ENCODE peak calls at places on chromosome 16, in four cellular contexts. P is HCT116, U is MM.1S, X is neural progenitor cell. V is an unnamed sample.

GRCh38 chr16:48117217-48118105 is 38.3 kb downstream of the ABCC12 start:
- DNase-seq in P (peak; percentile 56), U (no peak), X (peak; percentile 89), V (peak; percentile 94)

GRCh38 chr16:57165923-57166322 is 19.9 kb downstream of the PSME3IP1 start:
- DNase-seq in X (no peak), U (no peak), P (no peak), V (no peak)

GRCh38 chr16:85782476-85782875 is 16.9 kb downstream of the EMC8 start:
- DNase-seq in U (no peak), X (no peak), P (no peak), V (no peak)

GRCh38 chr16:80989801-80990200 is 16.9 kb downstream of the CMC2 start:
- DNase-seq in U (no peak), X (no peak), P (no peak), V (no peak)

GRCh38 chr16:83931556-83931955 is 21.5 kb upstream of the OSGIN1 start:
- DNase-seq in P (no peak), U (no peak), X (no peak), V (no peak)

GRCh38 chr16:67299269-67299668 is 19.9 kb downstream of the PLEKHG4 start:
- DNase-seq in X (no peak), P (no peak), U (no peak), V (no peak)

GRCh38 chr16:57652695-57653471 is 15.2 kb upstream of the ADGRG3 start:
- DNase-seq in U (no peak), P (no peak), X (no peak), V (no peak)

GRCh38 chr16:83271123-83271522 is 536.7 kb upstream of the HSBP1 start:
- DNase-seq in P (no peak), X (no peak), U (no peak), V (no peak)

GRCh38 chr16:67723940-67724339 is 4.8 kb upstream of the GFOD2 start:
- DNase-seq in P (no peak), U (no peak), X (no peak), V (no peak)

GRCh38 chr16:54077412-54077821 is 209.2 kb downstream of the IRX3 start:
- DNase-seq in X (no peak), U (no peak), P (no peak), V (no peak)

GRCh38 chr16:1991135-1991551 is 1.4 kb downstream of the SYNGR3 start:
- DNase-seq in U (no peak), X (no peak), P (no peak), V (peak; percentile 82)

GRCh38 chr16:56938664-56939513 is 6.9 kb downstream of the HERPUD1 start:
- DNase-seq in U (peak; percentile 75), P (no peak), X (no peak), V (no peak)

GRCh38 chr16:78461087-78461486 is 361.6 kb downstream of the WWOX start:
- DNase-seq in U (no peak), P (no peak), X (no peak), V (no peak)

GRCh38 chr16:4517812-4518211 is 20.8 kb downstream of the CDIP1 start:
- DNase-seq in U (peak; percentile 35), P (no peak), X (peak; percentile 82), V (peak; percentile 62)

GRCh38 chr16:55009581-55009980 is 78.9 kb downstream of the IRX5 start:
- DNase-seq in X (no peak), P (no peak), U (no peak), V (no peak)

GRCh38 chr16:50981951-50982350 is 169.1 kb downstream of the SALL1 start:
- DNase-seq in P (no peak), X (no peak), U (no peak), V (no peak)

GRCh38 chr16:86509759-86510464 is 415 bp upstream of the FOXF1 start:
- DNase-seq in U (no peak), X (peak; percentile 71), P (no peak), V (no peak)

GRCh38 chr16:87765473-87765775 is 362 bp downstream of the KLHDC4 start:
- DNase-seq in U (no peak), P (no peak), X (no peak), V (peak; percentile 50)

GRCh38 chr16:65297453-65297852 is 175.6 kb upstream of the CDH11 start:
- DNase-seq in U (no peak), X (no peak), P (no peak), V (no peak)

GRCh38 chr16:73032548-73033270 is 15.2 kb downstream of the ZFHX3 start:
- DNase-seq in U (no peak), X (peak; percentile 57), P (no peak), V (no peak)

GRCh38 chr16:14564881-14565687 is 65.0 kb downstream of the PARN start:
- DNase-seq in P (no peak), U (peak; percentile 70), X (no peak), V (peak; percentile 50)

GRCh38 chr16:70725024-70725911 is 39.4 kb upstream of the MTSS2 start:
- DNase-seq in X (no peak), P (no peak), U (no peak), V (no peak)

GRCh38 chr16:1548727-1549126 is 15.3 kb downstream of the TMEM204 start:
- DNase-seq in U (no peak), P (no peak), X (no peak), V (no peak)

DNA sequence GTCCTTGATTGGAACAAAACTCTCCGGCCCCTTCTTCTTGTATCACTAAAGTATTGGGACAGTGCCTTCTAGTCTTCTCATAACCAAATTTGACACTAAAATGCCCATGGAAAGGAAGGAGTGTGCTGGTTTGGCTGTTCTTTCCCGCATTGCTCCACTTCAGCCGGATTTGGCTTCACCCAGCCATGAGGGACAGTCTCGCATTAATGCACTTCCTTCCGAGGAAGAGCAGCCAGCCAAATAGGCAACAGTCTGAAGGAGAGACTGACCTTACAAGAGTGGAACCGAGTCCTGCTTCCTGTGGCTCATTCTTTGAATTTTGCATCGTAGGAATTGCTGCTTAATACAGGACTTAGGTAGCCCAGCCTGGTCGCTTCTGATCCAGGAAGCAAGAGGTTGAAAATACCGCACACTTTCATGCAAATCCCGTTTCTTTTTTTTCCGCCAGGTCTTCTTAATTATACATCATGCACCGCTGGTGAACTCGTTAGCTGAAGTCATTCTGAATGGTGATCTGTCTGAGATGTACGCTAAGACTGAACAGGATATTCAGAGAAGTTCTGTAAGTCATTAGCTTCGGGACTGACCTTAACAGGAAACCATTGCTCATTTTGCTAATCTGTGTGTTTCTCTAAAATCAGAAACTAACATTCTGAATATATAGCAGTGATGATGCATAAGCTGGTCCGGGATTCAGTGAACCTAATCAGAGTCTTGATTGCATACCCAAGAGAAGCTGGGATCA is 38.2 kb downstream of the CLEC16A start:
- DNase-seq in X (no peak), U (no peak), P (no peak), V (peak; percentile 88)
- H3K4me2 ChIP-seq in X (no peak overlapping the region), U (no peak overlapping the region), P (no peak overlapping the region), V (peak overlapping the region; percentile 92)

DNA sequence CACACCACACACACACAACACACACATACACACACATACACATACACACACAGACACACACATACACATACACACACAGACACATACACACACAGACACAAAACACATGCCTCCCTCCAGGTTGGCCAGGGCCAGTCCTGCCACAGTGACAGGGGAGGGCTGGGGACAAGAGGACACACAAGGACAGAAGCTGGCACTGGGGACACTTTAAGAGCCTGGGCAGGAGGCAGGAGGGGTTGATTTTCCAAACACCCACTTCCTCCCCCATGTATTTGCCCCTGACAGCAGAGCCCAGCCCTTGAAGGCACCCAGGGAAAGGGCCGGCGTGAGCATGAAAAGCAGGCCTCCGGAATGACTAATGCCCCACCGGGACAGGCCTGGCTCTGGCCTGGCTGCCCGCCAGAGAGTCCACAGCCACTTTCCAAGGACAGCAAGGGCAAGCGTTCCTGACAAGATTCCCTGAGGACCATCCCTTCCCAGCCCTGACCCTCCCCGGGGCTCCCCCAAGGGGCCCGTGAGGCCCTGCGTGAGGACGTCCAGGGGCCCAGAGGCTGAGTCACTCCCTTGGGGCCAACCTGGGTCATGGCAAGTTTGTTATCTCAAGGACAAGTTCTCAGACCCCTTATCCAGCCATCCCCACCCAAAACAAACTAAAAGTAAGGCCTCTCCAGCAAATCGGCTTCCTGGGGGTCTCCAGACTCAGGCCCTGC is 235.6 kb downstream of the ZNF423 start:
- DNase-seq in U (no peak), P (peak; percentile 24), X (no peak), V (no peak)
- H3K9ac ChIP-seq in U (no peak overlapping the region), P (peak overlapping the region; percentile 11), X (no peak overlapping the region), V (no peak overlapping the region)

GRCh38 chr16:30063893-30064745 is 1.4 kb upstream of the ALDOA start:
- DNase-seq in U (peak; percentile 89), X (peak; percentile 64), P (no peak), V (peak; percentile 92)

GRCh38 chr16:30064746-30065111 is 831 bp upstream of the ALDOA start:
- DNase-seq in U (no peak), X (no peak), P (no peak), V (no peak)

GRCh38 chr16:30061195-30061554 is 4.4 kb upstream of the ALDOA start:
- DNase-seq in U (no peak), X (no peak), P (no peak), V (no peak)

GRCh38 chr16:30065112-30065942 is at the start of gene ALDOA:
- DNase-seq in P (peak; percentile 93), U (peak; percentile 97), X (peak; percentile 98), V (peak; percentile 98)

DNA sequence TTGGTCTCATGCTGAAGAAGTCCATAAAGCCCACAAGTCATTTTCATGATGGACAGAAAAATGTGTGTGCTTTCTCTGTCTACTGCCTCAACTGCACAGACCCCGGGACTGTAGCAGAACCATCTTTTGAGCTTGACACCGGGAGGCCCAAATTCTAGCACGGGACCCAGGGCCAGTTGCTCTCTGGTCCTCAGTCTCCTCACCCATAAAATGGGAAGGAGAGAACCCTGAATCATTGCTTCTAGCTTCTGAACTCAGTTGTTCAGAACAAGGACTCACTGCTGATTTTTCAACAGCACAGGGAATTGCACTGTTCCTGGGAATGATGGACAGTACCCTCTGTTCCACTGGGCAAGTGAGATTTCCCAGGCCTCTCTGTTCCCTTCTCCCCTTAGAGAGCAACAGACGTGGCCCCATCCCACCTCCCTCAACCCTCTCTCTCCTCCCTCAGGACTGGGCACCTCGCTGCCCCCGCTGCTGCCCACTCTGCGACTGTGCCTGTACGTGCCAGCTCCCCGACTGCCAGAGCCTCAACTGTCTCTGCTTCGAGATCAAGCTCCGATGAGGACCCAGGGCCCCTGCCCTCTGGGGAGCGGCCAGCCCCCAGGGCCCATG is 2.2 kb upstream of the ALDOA start:
- DNase-seq in X (no peak), U (no peak), P (no peak), V (no peak)
- H3K4me3 ChIP-seq in X (peak overlapping the region; percentile 92), U (peak overlapping the region; percentile 92), P (peak overlapping the region; percentile 98), V (peak overlapping the region; percentile 99)

GRCh38 chr16:13146829-13147228 is 245.4 kb downstream of the SHISA9 start:
- DNase-seq in U (no peak), X (no peak), P (no peak), V (no peak)
- H3K4me2 ChIP-seq in U (no peak overlapping the region), X (no peak overlapping the region), P (no peak overlapping the region), V (no peak overlapping the region)

DNA sequence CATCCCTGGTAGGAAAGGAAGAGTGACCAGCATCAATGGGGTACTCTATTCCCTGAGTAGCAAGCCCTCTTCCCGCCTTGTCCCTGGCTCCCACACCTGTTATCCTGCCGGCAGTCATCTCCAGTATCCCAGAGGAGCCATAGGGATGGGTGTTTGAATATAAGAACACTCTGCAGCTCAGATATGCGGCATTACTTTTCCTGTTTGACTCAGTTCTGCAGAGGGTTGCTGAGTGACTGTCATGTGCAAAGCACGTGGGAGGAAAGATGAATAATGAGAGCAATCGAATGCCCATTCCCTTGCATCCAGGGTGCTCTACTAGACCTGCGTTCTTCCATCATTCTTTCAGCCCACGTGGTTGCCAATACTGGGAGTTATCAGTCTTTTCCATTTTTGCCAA is 115.1 kb downstream of the PRKCB start:
- DNase-seq in U (no peak), P (no peak), X (no peak), V (no peak)
- H3K9ac ChIP-seq in U (no peak overlapping the region), P (no peak overlapping the region), X (no peak overlapping the region), V (no peak overlapping the region)

GRCh38 chr16:89442990-89443726 is 47.2 kb downstream of the ANKRD11 start:
- DNase-seq in P (peak; percentile 37), X (no peak), U (no peak), V (no peak)
- H3K4me3 ChIP-seq in P (no peak overlapping the region), X (no peak overlapping the region), U (no peak overlapping the region), V (no peak overlapping the region)

V was measured in Karpas-422.